ENCODE peak calls at places on chromosome 10, in five cellular contexts. F is NCI-H2107, A is bronchial epithelial cell, T is body of pancreas, D is fibroblast of mammary gland. O is an unnamed sample.

GRCh38 chr10:48590945-48591344 is 13.9 kb downstream of the ARHGAP22 start:
- DNase-seq in F (no peak), A (no peak), T (no peak), D (no peak), O (no peak)

GRCh38 chr10:79483948-79484347 is 28.4 kb upstream of the EIF5AL1 start:
- DNase-seq in F (no peak), A (no peak), T (no peak), D (peak), O (no peak)

GRCh38 chr10:80497187-80498038 is 40.3 kb upstream of the SH2D4B start:
- DNase-seq in F (no peak), A (no peak), T (no peak), D (peak), O (peak)

GRCh38 chr10:123144697-123145541 is 3.0 kb upstream of the HMX2 start:
- DNase-seq in F (no peak), A (no peak), T (no peak), D (no peak), O (no peak)

GRCh38 chr10:90718185-90718584 is 139.7 kb downstream of the HTR7 start:
- DNase-seq in F (no peak), A (no peak), T (no peak), D (peak), O (peak)

GRCh38 chr10:72309290-72310240 is 35.8 kb downstream of the DDIT4 start:
- DNase-seq in F (no peak), A (no peak), T (no peak), D (peak), O (no peak)

GRCh38 chr10:108673756-108674155 is 1249.6 kb downstream of the XPNPEP1 start:
- DNase-seq in F (no peak), A (no peak), T (no peak), D (no peak), O (peak)

GRCh38 chr10:87054373-87055295 is 34.5 kb downstream of the FAM25A start:
- DNase-seq in F (no peak), A (peak), T (no peak), D (peak), O (peak)

GRCh38 chr10:122688293-122688989 is 11.2 kb downstream of the C10orf120 start:
- DNase-seq in F (no peak), A (peak), T (peak), D (peak), O (no peak)

O was measured in iris pigment epithelial cell.